ENCODE peak calls at places on chromosome 17, in nine cellular contexts. B is PC-3, E is foreskin melanocyte, J is astrocyte of the spinal cord, Y is AG04450, K is NCI-H748 treated with DMSO at 0.1 percent for 48 hours, Q is germinal center, T is smooth muscle cell of the brain vasculature, W is mucosa of gallbladder. Z is an unnamed sample.

GRCh38 chr17:38789185-38789584 is 10.2 kb downstream of the PIP4K2B start:
- DNase-seq in K (no peak), Y (no peak), J (no peak), Q (no peak), W (no peak), E (no peak), T (peak), B (no peak), Z (no peak)

GRCh38 chr17:77441130-77441920 is 300.6 kb downstream of the SEC14L1 start:
- DNase-seq in B (no peak), E (no peak), K (no peak), W (no peak), Q (peak), Y (no peak), J (no peak), T (no peak), Z (no peak)

GRCh38 chr17:68125471-68125870 is 89.9 kb downstream of the KPNA2 start:
- DNase-seq in B (no peak), T (no peak), K (no peak), J (no peak), Q (no peak), E (no peak), W (no peak), Y (no peak), Z (no peak)

GRCh38 chr17:38791162-38791561 is 8.2 kb downstream of the PIP4K2B start:
- DNase-seq in Q (no peak), B (no peak), E (no peak), J (no peak), Y (no peak), T (no peak), K (no peak), W (no peak), Z (no peak)

GRCh38 chr17:43319293-43320124 is 79.3 kb upstream of the ARL4D start:
- DNase-seq in W (no peak), E (no peak), J (no peak), Q (no peak), T (no peak), B (no peak), K (no peak), Y (no peak), Z (no peak)

GRCh38 chr17:17171186-17171585 is 34.9 kb downstream of the PLD6 start:
- DNase-seq in T (no peak), Q (no peak), J (no peak), E (no peak), Y (no peak), W (no peak), K (no peak), B (no peak), Z (no peak)

GRCh38 chr17:13885953-13886889 is 183.1 kb upstream of the COX10 start:
- DNase-seq in B (no peak), W (no peak), Y (peak), E (no peak), T (no peak), J (no peak), K (no peak), Q (no peak), Z (peak)

GRCh38 chr17:35778641-35779196 is 16.7 kb downstream of the MMP28 start:
- DNase-seq in J (no peak), Q (no peak), W (no peak), K (no peak), E (no peak), B (no peak), T (no peak), Y (no peak), Z (peak)

GRCh38 chr17:1087381-1088241 is 90.7 kb downstream of the TIMM22 start:
- DNase-seq in T (no peak), K (peak), Y (no peak), B (peak), W (peak), E (peak), J (peak), Q (no peak), Z (no peak)

GRCh38 chr17:8758137-8758596 is at the start of gene SPDYE4:
- DNase-seq in W (no peak), Y (no peak), T (no peak), K (no peak), Q (no peak), B (no peak), J (no peak), E (no peak), Z (no peak)

GRCh38 chr17:51165680-51166197 is 472 bp upstream of the NME2 start:
- DNase-seq in E (no peak), Y (no peak), J (no peak), B (no peak), K (no peak), T (no peak), Q (no peak), W (no peak), Z (peak)

GRCh38 chr17:29825604-29826003 is 104.4 kb downstream of the SSH2 start:
- DNase-seq in T (no peak), Y (no peak), E (no peak), W (peak), K (peak), J (no peak), Q (no peak), B (no peak), Z (no peak)

GRCh38 chr17:45016823-45017222 is 34.6 kb downstream of the DCAKD start:
- DNase-seq in Y (no peak), E (no peak), B (peak), W (no peak), T (no peak), J (no peak), K (no peak), Q (no peak), Z (no peak)

GRCh38 chr17:7750321-7750821 is 32.8 kb downstream of the DNAH2 start:
- DNase-seq in J (peak), Q (no peak), K (no peak), E (peak), B (peak), W (no peak), T (no peak), Y (peak), Z (peak)

GRCh38 chr17:78032166-78032565 is 73.7 kb downstream of the TNRC6C start:
- DNase-seq in W (no peak), B (peak), Y (no peak), K (no peak), J (peak), Q (no peak), E (no peak), T (no peak), Z (peak)

GRCh38 chr17:83036666-83037065 is 42.7 kb upstream of the METRNL start:
- DNase-seq in E (no peak), Q (no peak), J (no peak), B (no peak), T (no peak), W (no peak), Y (no peak), K (no peak), Z (no peak)

GRCh38 chr17:61306003-61306402 is 93.6 kb upstream of the TBX2 start:
- DNase-seq in E (no peak), W (no peak), J (no peak), Y (no peak), Q (no peak), T (no peak), K (no peak), B (peak), Z (peak)

GRCh38 chr17:42107597-42108576 is 4.6 kb downstream of the DHX58 start:
- DNase-seq in Y (no peak), J (peak), T (no peak), K (peak), E (peak), B (no peak), W (peak), Q (peak), Z (peak)

GRCh38 chr17:64507418-64507766 is 615 bp downstream of the CEP95 start:
- DNase-seq in T (no peak), W (peak), Y (no peak), J (peak), Q (peak), K (peak), B (peak), E (peak), Z (peak)

GRCh38 chr17:32854177-32854576 is 22.7 kb downstream of the MYO1D start:
- DNase-seq in B (peak), W (no peak), E (no peak), T (no peak), Q (no peak), K (no peak), Y (no peak), J (no peak), Z (no peak)

GRCh38 chr17:21453144-21453982 is 77.2 kb downstream of the KCNJ12 start:
- DNase-seq in B (no peak), Y (no peak), T (no peak), K (no peak), Q (no peak), J (no peak), E (no peak), W (no peak), Z (no peak)

GRCh38 chr17:80782536-80783427 is 208.9 kb upstream of the CHMP6 start:
- DNase-seq in W (no peak), Y (no peak), K (no peak), B (no peak), T (no peak), J (no peak), E (peak), Q (no peak), Z (peak)

GRCh38 chr17:7122386-7122785 is 7.8 kb upstream of the ASGR2 start:
- DNase-seq in J (peak), W (no peak), E (no peak), K (no peak), Q (no peak), B (no peak), Y (no peak), T (no peak), Z (peak)

GRCh38 chr17:8160224-8160577 is 2.5 kb downstream of the VAMP2 start:
- DNase-seq in Y (no peak), W (no peak), T (no peak), B (no peak), Q (no peak), K (no peak), E (no peak), J (no peak), Z (no peak)

GRCh38 chr17:62895650-62896301 is 70.3 kb upstream of the TANC2 start:
- DNase-seq in T (no peak), W (no peak), J (no peak), Q (no peak), Y (no peak), E (no peak), B (no peak), K (no peak), Z (peak)

GRCh38 chr17:59893617-59894100 is 738 bp downstream of the RPS6KB1 start:
- DNase-seq in E (no peak), T (no peak), W (peak), Q (peak), K (no peak), J (peak), Y (no peak), B (peak), Z (peak)

GRCh38 chr17:58538801-58539410 is 24.5 kb upstream of the MTMR4 start:
- DNase-seq in W (no peak), E (no peak), Y (no peak), T (no peak), B (no peak), J (no peak), Q (no peak), K (no peak), Z (no peak)

GRCh38 chr17:36928450-36929125 is 8.7 kb upstream of the LHX1 start:
- DNase-seq in T (no peak), K (no peak), W (no peak), Y (no peak), J (no peak), B (no peak), E (no peak), Q (no peak), Z (no peak)

GRCh38 chr17:66192378-66192687 is 400 bp upstream of the CEP112 start:
- DNase-seq in K (peak), W (no peak), T (no peak), Y (no peak), J (no peak), E (no peak), B (no peak), Q (no peak), Z (no peak)

GRCh38 chr17:337866-338265 is 14.7 kb downstream of the RPH3AL start:
- DNase-seq in T (no peak), K (no peak), Y (no peak), Q (no peak), J (no peak), E (no peak), W (no peak), B (no peak), Z (no peak)

GRCh38 chr17:75876938-75877751 is 1.2 kb downstream of the TRIM47 start:
- DNase-seq in E (peak), B (peak), J (peak), Y (peak), K (no peak), Q (no peak), W (peak), T (peak), Z (peak)

GRCh38 chr17:41026668-41027471 is at the start of gene KRTAP1-5:
- DNase-seq in B (peak), J (peak), W (no peak), E (no peak), Q (no peak), K (no peak), Y (peak), T (no peak), Z (peak)

GRCh38 chr17:78779848-78780247 is 2.2 kb downstream of the CYTH1 start:
- DNase-seq in B (no peak), K (no peak), T (no peak), W (no peak), Q (no peak), Y (no peak), E (no peak), J (no peak), Z (no peak)

GRCh38 chr17:76357597-76358158 is 4.0 kb upstream of the PRPSAP1 start:
- DNase-seq in E (no peak), T (no peak), Y (no peak), Q (no peak), J (no peak), B (no peak), K (no peak), W (no peak), Z (no peak)

GRCh38 chr17:37124825-37125181 is 176.0 kb downstream of the AATF start:
- DNase-seq in K (no peak), B (no peak), E (no peak), W (no peak), Y (no peak), J (no peak), T (no peak), Q (no peak), Z (no peak)

GRCh38 chr17:81991684-81992513 is 14.5 kb downstream of the ASPSCR1 start:
- DNase-seq in K (no peak), T (no peak), E (no peak), J (peak), W (peak), Q (no peak), Y (no peak), B (peak), Z (peak)

GRCh38 chr17:9531080-9531479 is 44.5 kb downstream of the STX8 start:
- DNase-seq in Y (no peak), K (no peak), B (no peak), J (no peak), E (peak), Q (no peak), W (no peak), T (no peak), Z (no peak)

GRCh38 chr17:31067699-31068184 is 27.0 kb upstream of the NF1 start:
- DNase-seq in B (peak), T (no peak), Q (no peak), W (no peak), Y (peak), J (peak), K (no peak), E (peak), Z (peak)

GRCh38 chr17:69325518-69326301 is 1.2 kb downstream of the ABCA5 start:
- DNase-seq in B (peak), E (no peak), W (no peak), T (no peak), Y (no peak), J (no peak), Q (no peak), K (no peak), Z (no peak)